ENCODE peak calls at places on chromosomes 4 and X, in four cellular contexts. U, J, L and B are unnamed samples.

GRCh38 chr4:95500361-95500760 is 48.4 kb downstream of the UNC5C start:
- DNase-seq in U (no peak), J (no peak), L (no peak), B (no peak)

GRCh38 chr4:56469489-56470210 is 2.2 kb downstream of the SRP72 start:
- DNase-seq in U (peak), J (peak), L (no peak), B (no peak)

GRCh38 chr4:141174457-141174856 is 41.2 kb upstream of the RNF150 start:
- DNase-seq in U (no peak), J (no peak), L (no peak), B (no peak)

GRCh38 chr4:1722551-1723071 is 1.3 kb downstream of the TACC3 start:
- DNase-seq in U (no peak), J (no peak), L (no peak), B (no peak)

GRCh38 chr4:57442834-57443291 is 332.7 kb upstream of the IGFBP7 start:
- DNase-seq in U (peak), J (peak), L (no peak), B (peak)

GRCh38 chr4:102564399-102564921 is 63.3 kb downstream of the NFKB1 start:
- DNase-seq in U (peak), J (peak), L (peak), B (peak)

GRCh38 chrX:76919761-76920160 is 492.3 kb downstream of the MAGEE1 start:
- DNase-seq in U (no peak), J (no peak), L (no peak), B (no peak)

GRCh38 chr4:188439641-188440311 is 300.5 kb downstream of the TRIML1 start:
- DNase-seq in U (peak), J (no peak), L (no peak), B (peak)

GRCh38 chrX:71910526-71911022 is at the start of gene NHSL2:
- DNase-seq in U (no peak), J (peak), L (peak), B (no peak)

GRCh38 chrX:15158350-15158735 is 111.5 kb downstream of the ASB9 start:
- DNase-seq in U (no peak), J (no peak), L (no peak), B (no peak)

GRCh38 chr4:11614426-11614825 is 185.7 kb upstream of the HS3ST1 start:
- DNase-seq in U (peak), J (no peak), L (no peak), B (peak)

GRCh38 chr4:185774815-185775684 is 36.9 kb downstream of the SORBS2 start:
- DNase-seq in U (peak), J (no peak), L (no peak), B (peak)